ENCODE peak calls at places on chromosomes 11 and 22, in ten cellular contexts. K is BJ, Y is AG09309, I is psoas muscle, D is endodermal cell, V is AG04449, Q is IMR-90, H is fibroblast of lung, G is choroid plexus epithelial cell, M is colonic mucosa. N is an unnamed sample.
A peak's percentile ranks its signal among the peaks of the same experiment; 100 is the strongest.

GRCh38 chr11:75279273-75279672 is 38.7 kb downstream of the TPBGL start:
- DNase-seq in K (no peak), Y (no peak), I (peak; percentile 36), D (peak; percentile 55), V (no peak), Q (peak; percentile 35), H (no peak), G (peak; percentile 21), M (no peak), N (no peak)

GRCh38 chr22:43475549-43476076 is 63.8 kb downstream of the MPPED1 start:
- DNase-seq in K (no peak), Y (no peak), I (no peak), D (no peak), V (no peak), Q (no peak), H (no peak), G (no peak), M (no peak), N (no peak)

GRCh38 chr11:3994030-3994640 is 100.5 kb upstream of the RRM1 start:
- DNase-seq in K (no peak), Y (no peak), I (no peak), D (no peak), V (no peak), Q (peak; percentile 16), H (no peak), G (peak; percentile 34), M (no peak), N (peak; percentile 19)

GRCh38 chr22:35219012-35219411 is 38.3 kb upstream of the HMGXB4 start:
- DNase-seq in K (peak; percentile 25), Y (peak; percentile 40), I (no peak), D (peak; percentile 10), V (peak; percentile 52), Q (peak; percentile 69), H (no peak), G (peak; percentile 40), M (no peak), N (no peak)

GRCh38 chr11:11010624-11011127 is 152.8 kb upstream of the ZBED5 start:
- DNase-seq in K (no peak), Y (no peak), I (peak; percentile 54), D (peak; percentile 87), V (no peak), Q (peak; percentile 1), H (peak; percentile 20), G (peak; percentile 12), M (peak; percentile 34), N (peak; percentile 16)

GRCh38 chr11:818396-819128 is at the start of gene PNPLA2:
- DNase-seq in K (no peak), Y (no peak), I (peak; percentile 78), D (no peak), V (no peak), Q (no peak), H (peak; percentile 56), G (no peak), M (peak; percentile 73), N (no peak)

GRCh38 chr11:123253909-123254308 is 58.9 kb upstream of the CLMP start:
- DNase-seq in K (no peak), Y (no peak), I (no peak), D (no peak), V (no peak), Q (peak; percentile 87), H (peak; percentile 90), G (peak; percentile 81), M (no peak), N (no peak)

GRCh38 chr11:83070878-83071640 is 638 bp downstream of the RAB30 start:
- DNase-seq in K (no peak), Y (no peak), I (peak; percentile 76), D (no peak), V (no peak), Q (peak; percentile 26), H (peak; percentile 47), G (peak; percentile 48), M (peak; percentile 46), N (no peak)

GRCh38 chr22:25680949-25681348 is 61.0 kb upstream of the MYO18B start:
- DNase-seq in K (no peak), Y (no peak), I (no peak), D (no peak), V (no peak), Q (no peak), H (no peak), G (no peak), M (no peak), N (no peak)

GRCh38 chr22:40498454-40499186 is 128.2 kb downstream of the SGSM3 start:
- DNase-seq in K (peak; percentile 86), Y (peak; percentile 59), I (no peak), D (peak; percentile 48), V (peak; percentile 84), Q (peak; percentile 97), H (peak; percentile 75), G (peak; percentile 91), M (no peak), N (peak; percentile 63)

GRCh38 chr11:90349741-90350140 is 126.9 kb upstream of the CHORDC1 start:
- DNase-seq in K (no peak), Y (no peak), I (no peak), D (no peak), V (no peak), Q (no peak), H (no peak), G (no peak), M (no peak), N (no peak)

GRCh38 chr22:36386351-36386899 is 1.3 kb downstream of the MYH9 start:
- DNase-seq in K (no peak), Y (no peak), I (peak; percentile 60), D (no peak), V (no peak), Q (no peak), H (no peak), G (no peak), M (peak; percentile 71), N (peak; percentile 80)

GRCh38 chr11:216081-216974 is 8.8 kb downstream of the RIC8A start:
- DNase-seq in K (no peak), Y (no peak), I (no peak), D (peak; percentile 34), V (no peak), Q (no peak), H (no peak), G (no peak), M (no peak), N (no peak)

GRCh38 chr11:8729837-8730696 is 47.5 kb downstream of the RPL27A start:
- DNase-seq in K (no peak), Y (no peak), I (peak; percentile 57), D (peak; percentile 67), V (no peak), Q (no peak), H (no peak), G (no peak), M (no peak), N (no peak)
- TF ChIP-seq CTCF in K (no peak), Y (no peak), I (no peak), D (peak; percentile 53), V (no peak), Q (no peak), H (no peak), G (peak; percentile 9), M (no peak), N (no peak)

GRCh38 chr11:77069336-77069968 is 2.7 kb downstream of the CAPN5 start:
- DNase-seq in K (no peak), Y (no peak), I (no peak), D (peak; percentile 41), V (no peak), Q (no peak), H (no peak), G (no peak), M (no peak), N (no peak)

GRCh38 chr11:77066229-77067023 is at the start of gene CAPN5:
- DNase-seq in K (peak; percentile 57), Y (peak; percentile 65), I (peak; percentile 96), D (peak; percentile 98), V (no peak), Q (peak; percentile 92), H (peak; percentile 92), G (peak; percentile 96), M (peak; percentile 94), N (no peak)

GRCh38 chr11:77067776-77068460 is 1.1 kb downstream of the CAPN5 start:
- DNase-seq in K (no peak), Y (no peak), I (peak; percentile 44), D (peak; percentile 49), V (no peak), Q (no peak), H (no peak), G (no peak), M (peak; percentile 53), N (no peak)

GRCh38 chr11:77069969-77070582 is 3.3 kb downstream of the CAPN5 start:
- DNase-seq in K (no peak), Y (no peak), I (no peak), D (peak; percentile 27), V (no peak), Q (no peak), H (no peak), G (no peak), M (no peak), N (no peak)

DNA sequence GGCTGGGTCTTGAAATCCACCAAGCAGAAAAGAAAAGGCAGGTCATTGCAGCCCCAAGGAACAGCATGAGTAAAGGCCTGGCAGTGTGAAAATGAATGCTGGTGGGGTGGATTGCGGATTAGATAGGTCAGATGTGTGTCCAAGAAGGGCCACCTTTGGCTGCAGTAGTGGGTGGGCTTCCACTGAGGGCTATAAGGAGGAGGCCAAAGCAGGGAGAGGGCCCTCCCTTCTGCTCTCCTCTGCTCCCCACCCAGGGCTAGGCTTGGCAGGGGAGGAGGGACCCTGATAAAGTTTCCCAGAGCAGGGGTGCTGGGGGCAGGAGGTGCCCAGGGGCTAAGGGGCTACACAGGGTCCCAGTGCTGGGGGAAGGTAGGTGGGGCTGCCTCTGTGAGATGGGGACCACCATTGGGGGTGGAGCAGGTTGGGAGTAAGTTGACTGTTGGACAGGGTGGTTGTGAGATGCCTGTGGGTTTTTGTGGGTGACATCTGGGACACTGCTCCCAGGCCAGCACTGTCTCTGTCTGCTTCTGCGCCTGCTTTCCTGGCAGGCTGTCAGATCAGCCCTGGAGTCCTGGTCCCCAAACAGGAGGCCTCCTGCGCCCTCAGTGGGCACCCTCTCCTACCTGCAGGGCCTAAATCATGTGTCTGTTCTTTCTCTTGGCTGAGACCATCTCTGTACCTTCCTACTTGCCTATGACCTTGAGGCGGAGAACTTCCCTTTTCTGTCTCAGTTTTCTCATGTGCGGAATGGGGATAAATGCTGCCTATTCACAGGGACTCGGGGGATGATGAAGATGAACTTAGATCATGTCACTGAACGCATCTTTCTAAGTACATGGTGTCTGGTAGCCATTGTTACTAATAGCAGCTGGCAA is 1.9 kb downstream of the CAPN5 start:
- DNase-seq in K (no peak), Y (no peak), I (no peak), D (peak; percentile 29), V (no peak), Q (no peak), H (no peak), G (no peak), M (no peak), N (no peak)
- H3K4me3 ChIP-seq in K (no peak overlapping the region), Y (no peak overlapping the region), I (no peak overlapping the region), D (peak overlapping the region; percentile 86), V (peak overlapping the region; percentile 72), Q (no peak overlapping the region), H (peak overlapping the region; percentile 72), G (no peak overlapping the region), M (peak overlapping the region; percentile 53), N (no peak overlapping the region)

GRCh38 chr11:124670732-124671131 is 2.8 kb downstream of the SIAE start:
- DNase-seq in K (no peak), Y (no peak), I (no peak), D (no peak), V (no peak), Q (peak; percentile 9), H (peak; percentile 24), G (no peak), M (no peak), N (no peak)
- TF ChIP-seq CTCF in K (no peak), Y (no peak), I (no peak), D (peak; percentile 27), V (no peak), Q (no peak), H (no peak), G (no peak), M (no peak), N (no peak)

GRCh38 chr11:2701230-2701629 is 1.4 kb upstream of the KCNQ1OT1 start:
- DNase-seq in K (no peak), Y (no peak), I (peak; percentile 66), D (no peak), V (no peak), Q (no peak), H (no peak), G (no peak), M (no peak), N (no peak)
- H3K4me3 ChIP-seq in K (no peak overlapping the region), Y (no peak overlapping the region), I (no peak overlapping the region), D (no peak overlapping the region), V (no peak overlapping the region), Q (no peak overlapping the region), H (no peak overlapping the region), G (no peak overlapping the region), M (no peak overlapping the region), N (no peak overlapping the region)

N was measured in epithelial cell of proximal tubule.